ENCODE peak calls at places on chromosomes 12 and 14, in four cellular contexts. C, A, B and O are unnamed samples.

GRCh38 chr14:70595443-70596185 is 4.8 kb downstream of the MED6 start:
- DNase-seq in C (no peak), A (no peak), B (peak), O (no peak)

GRCh38 chr14:80298491-80299017 is 87.2 kb upstream of the DIO2 start:
- DNase-seq in C (no peak), A (no peak), B (no peak), O (no peak)

GRCh38 chr12:45304514-45305178 is 88.8 kb downstream of the ANO6 start:
- DNase-seq in C (no peak), A (no peak), B (no peak), O (no peak)

GRCh38 chr14:30921305-30921704 is 46.9 kb downstream of the COCH start:
- DNase-seq in C (no peak), A (peak), B (peak), O (no peak)

GRCh38 chr12:113070117-113070906 is 13.8 kb downstream of the DTX1 start:
- DNase-seq in C (no peak), A (no peak), B (no peak), O (peak)

GRCh38 chr12:61220337-61220736 is 1039.9 kb upstream of the USP15 start:
- DNase-seq in C (no peak), A (no peak), B (peak), O (no peak)

GRCh38 chr14:40682131-40682913 is 924.4 kb upstream of the LRFN5 start:
- DNase-seq in C (no peak), A (no peak), B (no peak), O (no peak)

GRCh38 chr12:116565963-116566362 is 6.8 kb downstream of the MAP1LC3B2 start:
- DNase-seq in C (no peak), A (no peak), B (no peak), O (no peak)